ENCODE peak calls at places on chromosomes 11 and 22, in seven cellular contexts. One of them, this sample, is unnamed.

GRCh38 chr22:48500481-48501230 is 1327.0 kb downstream of the BRD1 start:
- DNase-seq in mesenchymal stem cell: no peak
- DNase-seq in IMR-90: no peak
- DNase-seq in mesendoderm: peak; percentile 89
- DNase-seq in H1: no peak
- DNase-seq in H9: peak; percentile 55
- DNase-seq in neuronal stem cell: no peak
- DNase-seq in this sample: peak; percentile 2

GRCh38 chr11:132874638-132875037 is 657.7 kb downstream of the OPCML start:
- DNase-seq in mesendoderm: no peak
- DNase-seq in H1: no peak
- DNase-seq in mesenchymal stem cell: peak; percentile 84
- DNase-seq in neuronal stem cell: no peak
- DNase-seq in IMR-90: peak; percentile 95
- DNase-seq in H9: no peak
- DNase-seq in this sample: no peak

GRCh38 chr11:1531961-1532586 is 40.0 kb downstream of the DUSP8 start:
- DNase-seq in H1: no peak
- DNase-seq in mesenchymal stem cell: no peak
- DNase-seq in neuronal stem cell: no peak
- DNase-seq in mesendoderm: no peak
- DNase-seq in H9: no peak
- DNase-seq in IMR-90: no peak
- DNase-seq in this sample: no peak

GRCh38 chr11:27398413-27398780 is 35.4 kb upstream of the CCDC34 start:
- DNase-seq in H9: no peak
- DNase-seq in mesenchymal stem cell: no peak
- DNase-seq in mesendoderm: no peak
- DNase-seq in neuronal stem cell: no peak
- DNase-seq in H1: no peak
- DNase-seq in IMR-90: no peak
- DNase-seq in this sample: no peak

GRCh38 chr11:75536786-75537629 is 11.3 kb upstream of the GDPD5 start:
- DNase-seq in neuronal stem cell: no peak
- DNase-seq in IMR-90: peak; percentile 41
- DNase-seq in mesendoderm: peak; percentile 76
- DNase-seq in H1: no peak
- DNase-seq in mesenchymal stem cell: no peak
- DNase-seq in H9: no peak
- DNase-seq in this sample: peak; percentile 79

GRCh38 chr11:41392591-41392990 is 66.9 kb downstream of the LRRC4C start:
- DNase-seq in H9: peak; percentile 31
- DNase-seq in mesendoderm: peak; percentile 86
- DNase-seq in neuronal stem cell: peak; percentile 45
- DNase-seq in H1: no peak
- DNase-seq in mesenchymal stem cell: no peak
- DNase-seq in IMR-90: no peak
- DNase-seq in this sample: no peak

GRCh38 chr11:3827434-3828186 is 13.1 kb downstream of the RHOG start:
- DNase-seq in mesendoderm: no peak
- DNase-seq in H9: no peak
- DNase-seq in mesenchymal stem cell: no peak
- DNase-seq in neuronal stem cell: no peak
- DNase-seq in H1: no peak
- DNase-seq in IMR-90: no peak
- DNase-seq in this sample: no peak

GRCh38 chr11:96002339-96002738 is 78.4 kb upstream of the MTMR2 start:
- DNase-seq in mesendoderm: no peak
- DNase-seq in H1: no peak
- DNase-seq in IMR-90: no peak
- DNase-seq in H9: no peak
- DNase-seq in mesenchymal stem cell: no peak
- DNase-seq in neuronal stem cell: no peak
- DNase-seq in this sample: no peak

GRCh38 chr11:128420943-128421342 is 166.4 kb downstream of the ETS1 start:
- DNase-seq in H9: no peak
- DNase-seq in H1: no peak
- DNase-seq in mesenchymal stem cell: peak; percentile 95
- DNase-seq in mesendoderm: no peak
- DNase-seq in neuronal stem cell: no peak
- DNase-seq in IMR-90: peak; percentile 99
- DNase-seq in this sample: peak; percentile 13

GRCh38 chr22:44118645-44119315 is 61.9 kb upstream of the PARVG start:
- DNase-seq in mesendoderm: no peak
- DNase-seq in mesenchymal stem cell: no peak
- DNase-seq in IMR-90: no peak
- DNase-seq in H9: no peak
- DNase-seq in neuronal stem cell: no peak
- DNase-seq in H1: no peak
- DNase-seq in this sample: no peak

GRCh38 chr11:107591098-107591445 is at the start of gene ELMOD1:
- DNase-seq in IMR-90: peak; percentile 23
- DNase-seq in H9: peak; percentile 63
- DNase-seq in mesenchymal stem cell: peak; percentile 62
- DNase-seq in neuronal stem cell: peak; percentile 61
- DNase-seq in H1: no peak
- DNase-seq in mesendoderm: peak; percentile 56
- DNase-seq in this sample: peak; percentile 39

GRCh38 chr22:20776624-20777405 is 2.9 kb downstream of the SERPIND1 start:
- DNase-seq in mesendoderm: no peak
- DNase-seq in neuronal stem cell: no peak
- DNase-seq in IMR-90: no peak
- DNase-seq in H1: no peak
- DNase-seq in mesenchymal stem cell: no peak
- DNase-seq in H9: no peak
- DNase-seq in this sample: no peak

GRCh38 chr11:78586452-78587046 is 11.9 kb upstream of the NARS2 start:
- DNase-seq in IMR-90: peak; percentile 27
- DNase-seq in H1: no peak
- DNase-seq in mesenchymal stem cell: no peak
- DNase-seq in H9: no peak
- DNase-seq in neuronal stem cell: no peak
- DNase-seq in mesendoderm: peak; percentile 43
- DNase-seq in this sample: peak; percentile 3

GRCh38 chr11:2077061-2077802 is 62.0 kb downstream of the IGF2 start:
- DNase-seq in H1: no peak
- DNase-seq in mesendoderm: no peak
- DNase-seq in mesenchymal stem cell: peak; percentile 90
- DNase-seq in IMR-90: peak; percentile 65
- DNase-seq in neuronal stem cell: no peak
- DNase-seq in H9: no peak
- DNase-seq in this sample: peak; percentile 72

GRCh38 chr22:44574057-44574456 is 76.0 kb upstream of the RTL6 start:
- DNase-seq in H9: no peak
- DNase-seq in mesendoderm: no peak
- DNase-seq in mesenchymal stem cell: no peak
- DNase-seq in neuronal stem cell: no peak
- DNase-seq in H1: no peak
- DNase-seq in IMR-90: peak; percentile 68
- DNase-seq in this sample: no peak

GRCh38 chr11:2779981-2780849 is 80.4 kb upstream of the KCNQ1OT1 start:
- DNase-seq in mesenchymal stem cell: no peak
- DNase-seq in H9: peak; percentile 28
- DNase-seq in IMR-90: no peak
- DNase-seq in mesendoderm: no peak
- DNase-seq in H1: no peak
- DNase-seq in neuronal stem cell: no peak
- DNase-seq in this sample: no peak

GRCh38 chr22:31800065-31800464 is 46.2 kb downstream of the DEPDC5 start:
- DNase-seq in mesendoderm: peak; percentile 45
- DNase-seq in IMR-90: peak; percentile 78
- DNase-seq in mesenchymal stem cell: peak; percentile 49
- DNase-seq in H1: no peak
- DNase-seq in H9: no peak
- DNase-seq in neuronal stem cell: no peak
- DNase-seq in this sample: peak; percentile 96

GRCh38 chr11:60700689-60701508 is 1.5 kb downstream of the MS4A8 start:
- DNase-seq in H9: peak; percentile 62
- DNase-seq in IMR-90: no peak
- DNase-seq in mesenchymal stem cell: no peak
- DNase-seq in neuronal stem cell: peak; percentile 48
- DNase-seq in mesendoderm: peak; percentile 79
- DNase-seq in H1: no peak
- DNase-seq in this sample: peak; percentile 15

GRCh38 chr11:68269414-68270081 is 2.2 kb downstream of the C11orf24 start:
- DNase-seq in mesendoderm: peak; percentile 48
- DNase-seq in H9: peak; percentile 14
- DNase-seq in mesenchymal stem cell: peak; percentile 90
- DNase-seq in neuronal stem cell: no peak
- DNase-seq in H1: no peak
- DNase-seq in IMR-90: peak; percentile 92
- DNase-seq in this sample: peak; percentile 75

GRCh38 chr11:102831709-102832492 is 11.5 kb downstream of the MMP3 start:
- DNase-seq in H9: peak; percentile 56
- DNase-seq in H1: no peak
- DNase-seq in neuronal stem cell: no peak
- DNase-seq in mesendoderm: no peak
- DNase-seq in IMR-90: no peak
- DNase-seq in mesenchymal stem cell: no peak
- DNase-seq in this sample: no peak

GRCh38 chr22:33188316-33188715 is 130.1 kb upstream of the SYN3 start:
- DNase-seq in H1: no peak
- DNase-seq in H9: no peak
- DNase-seq in mesendoderm: peak; percentile 27
- DNase-seq in mesenchymal stem cell: no peak
- DNase-seq in neuronal stem cell: no peak
- DNase-seq in IMR-90: no peak
- DNase-seq in this sample: no peak

DNA sequence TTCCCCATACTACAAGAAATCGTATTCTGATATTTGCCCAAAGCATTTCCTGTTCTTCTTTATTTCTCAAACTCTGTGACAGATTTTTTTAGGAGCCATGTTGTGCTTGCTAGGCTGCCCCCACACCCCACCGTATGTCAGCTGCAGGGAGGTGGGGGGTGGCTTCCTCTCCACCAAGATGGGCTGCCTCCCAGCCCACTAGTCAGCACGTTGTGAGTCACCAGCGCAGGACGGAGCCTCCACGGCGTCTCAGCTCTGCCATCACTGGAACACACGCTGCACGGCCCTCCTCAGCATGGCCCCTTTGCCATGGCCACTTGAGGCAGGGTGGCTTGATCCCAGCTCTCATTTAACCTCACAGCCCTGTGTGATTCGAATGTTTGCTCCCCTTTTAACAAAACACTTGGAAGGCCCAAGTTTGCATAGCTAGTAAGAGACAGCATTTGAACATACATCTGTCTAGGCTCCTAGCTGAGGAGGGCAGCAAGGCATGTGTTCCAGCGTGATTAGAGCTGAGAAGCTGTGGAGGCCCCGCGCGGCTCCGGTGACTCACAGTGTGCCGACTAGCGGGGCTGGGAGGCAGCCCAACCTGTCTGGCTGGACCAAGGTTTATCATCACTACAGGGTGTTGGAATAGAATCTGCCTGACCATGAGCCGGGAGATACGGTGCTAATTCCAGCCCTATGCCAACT is 180.7 kb upstream of the NCAM1 start:
- DNase-seq in neuronal stem cell: no peak
- DNase-seq in H1: no peak
- DNase-seq in H9: no peak
- DNase-seq in mesenchymal stem cell: no peak
- DNase-seq in IMR-90: peak; percentile 5
- DNase-seq in mesendoderm: no peak
- DNase-seq in this sample: peak; percentile 19
- H2AK5ac ChIP-seq in neuronal stem cell: peak overlapping the region; percentile 27
- H2AK5ac ChIP-seq in H1: no peak overlapping the region
- H2AK5ac ChIP-seq in H9: no peak overlapping the region
- H2AK5ac ChIP-seq in mesenchymal stem cell: no peak overlapping the region
- H2AK5ac ChIP-seq in IMR-90: no peak overlapping the region
- H2AK5ac ChIP-seq in mesendoderm: no peak overlapping the region
- H2AK5ac ChIP-seq in this sample: no peak overlapping the region

DNA sequence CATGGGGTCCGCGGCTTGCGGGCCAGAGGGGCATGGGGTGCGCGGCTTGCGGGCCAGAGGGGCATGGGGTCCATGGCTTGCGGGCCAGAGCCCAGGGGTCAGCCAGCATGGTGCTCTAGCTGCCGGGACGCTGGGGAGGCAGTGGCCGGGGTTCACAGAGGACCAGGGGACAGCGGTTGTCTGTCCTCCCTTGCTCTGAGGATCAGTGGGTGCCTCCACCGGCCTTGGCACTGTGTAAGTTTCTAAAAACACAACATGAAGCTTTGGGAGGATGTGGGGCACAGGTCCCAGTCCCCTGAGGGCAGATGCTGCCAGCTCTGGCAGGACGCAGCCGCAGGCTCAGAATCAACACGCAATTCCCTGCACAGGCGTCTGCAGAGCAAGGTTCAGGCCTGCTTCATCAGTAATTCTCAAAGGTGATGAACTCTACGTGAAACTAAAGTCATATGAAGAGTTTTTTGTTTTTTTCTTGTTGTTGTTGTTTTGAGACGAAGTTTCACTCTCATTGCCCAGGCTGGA is 3.0 kb downstream of the MLC1 start:
- DNase-seq in mesendoderm: no peak
- DNase-seq in neuronal stem cell: no peak
- DNase-seq in H9: no peak
- DNase-seq in IMR-90: no peak
- DNase-seq in H1: no peak
- DNase-seq in mesenchymal stem cell: no peak
- DNase-seq in this sample: no peak
- H2BK5ac ChIP-seq in mesendoderm: no peak overlapping the region
- H2BK5ac ChIP-seq in neuronal stem cell: no peak overlapping the region
- H2BK5ac ChIP-seq in H9: no peak overlapping the region
- H2BK5ac ChIP-seq in IMR-90: no peak overlapping the region
- H2BK5ac ChIP-seq in H1: no peak overlapping the region
- H2BK5ac ChIP-seq in mesenchymal stem cell: no peak overlapping the region
- H2BK5ac ChIP-seq in this sample: no peak overlapping the region

DNA sequence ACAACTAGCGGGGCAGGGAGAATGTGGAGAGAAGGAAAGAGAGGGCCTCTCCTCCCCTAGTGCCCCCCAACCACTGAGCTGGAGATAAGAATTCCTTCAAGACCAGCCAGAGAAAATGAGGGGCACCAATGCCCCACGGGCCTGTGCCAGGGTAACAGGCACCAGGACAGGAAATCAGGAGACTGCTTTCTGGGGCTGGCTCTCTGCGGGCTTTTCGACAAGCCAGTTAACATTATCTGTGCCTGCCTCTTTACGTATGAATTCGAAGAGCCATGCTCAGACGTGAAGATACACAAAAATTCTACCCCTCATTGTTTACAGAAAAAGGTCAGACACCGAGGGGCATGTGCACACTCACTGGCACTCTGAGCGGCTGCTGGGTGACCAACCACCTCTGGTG is 52.1 kb downstream of the MYH9 start:
- DNase-seq in neuronal stem cell: no peak
- DNase-seq in mesendoderm: no peak
- DNase-seq in mesenchymal stem cell: peak; percentile 47
- DNase-seq in IMR-90: no peak
- DNase-seq in H1: no peak
- DNase-seq in H9: no peak
- DNase-seq in this sample: no peak
- H3K4me1 ChIP-seq in neuronal stem cell: peaks cover 34% of the 10 kb centered on the region
- H3K4me1 ChIP-seq in mesendoderm: peaks cover 18% of the 10 kb centered on the region
- H3K4me1 ChIP-seq in mesenchymal stem cell: peaks cover 60% of the 10 kb centered on the region
- H3K4me1 ChIP-seq in IMR-90: peaks cover 67% of the 10 kb centered on the region
- H3K4me1 ChIP-seq in H1: peaks cover 24% of the 10 kb centered on the region
- H3K4me1 ChIP-seq in H9: no peaks in the 10 kb centered on the region
- H3K4me1 ChIP-seq in this sample: peaks cover 63% of the 10 kb centered on the region

DNA sequence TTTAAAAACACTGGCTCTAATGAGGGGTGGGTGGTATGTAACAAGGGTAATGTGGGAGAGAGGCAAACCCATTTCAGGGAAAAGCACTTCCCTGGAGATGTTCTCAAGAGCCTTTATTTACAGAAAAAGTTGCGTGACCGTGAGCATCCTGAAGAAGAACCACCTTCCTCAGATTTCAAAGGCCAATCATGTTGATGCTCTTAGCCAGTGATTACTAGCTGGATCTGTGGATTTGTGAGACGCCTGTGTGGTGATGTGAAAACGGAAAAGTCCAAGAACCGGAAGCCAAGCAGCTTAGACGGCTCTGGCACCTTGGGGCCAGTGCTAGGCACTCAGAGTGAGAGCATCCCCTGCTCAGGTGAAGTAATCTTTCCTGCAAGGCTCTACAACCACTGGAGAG is 12.6 kb upstream of the UBASH3B start:
- DNase-seq in H9: no peak
- DNase-seq in IMR-90: peak; percentile 57
- DNase-seq in H1: no peak
- DNase-seq in mesenchymal stem cell: peak; percentile 73
- DNase-seq in neuronal stem cell: no peak
- DNase-seq in mesendoderm: no peak
- DNase-seq in this sample: no peak
- H2AK5ac ChIP-seq in H9: no peak overlapping the region
- H2AK5ac ChIP-seq in IMR-90: peak overlapping the region; percentile 20
- H2AK5ac ChIP-seq in H1: no peak overlapping the region
- H2AK5ac ChIP-seq in mesenchymal stem cell: peak overlapping the region; percentile 96
- H2AK5ac ChIP-seq in neuronal stem cell: no peak overlapping the region
- H2AK5ac ChIP-seq in mesendoderm: no peak overlapping the region
- H2AK5ac ChIP-seq in this sample: peak overlapping the region; percentile 60